ENCODE peak calls at places on chromosomes 1 and 21, in four cellular contexts. L is psoas muscle, W is WTC11, N is OCI-LY7. Z is an unnamed sample.

GRCh38 chr1:100893718-100894117 is 924 bp downstream of the EXTL2 start:
- DNase-seq in L (no peak), W (no peak), N (no peak), Z (no peak)

GRCh38 chr21:45169001-45169400 is 94.6 kb downstream of the ADARB1 start:
- DNase-seq in L (no peak), W (no peak), N (no peak), Z (no peak)

GRCh38 chr1:26530898-26531598 is 1.5 kb downstream of the RPS6KA1 start:
- DNase-seq in L (no peak), W (peak), N (peak), Z (no peak)

GRCh38 chr1:67464741-67465140 is 34.5 kb upstream of the SERBP1 start:
- DNase-seq in L (no peak), W (no peak), N (no peak), Z (no peak)

GRCh38 chr1:155871390-155871789 is 12.0 kb downstream of the SYT11 start:
- DNase-seq in L (no peak), W (no peak), N (no peak), Z (no peak)

GRCh38 chr1:200925821-200926220 is 31.1 kb downstream of the INAVA start:
- DNase-seq in L (no peak), W (no peak), N (no peak), Z (peak)

GRCh38 chr21:27779604-27780003 is 812.7 kb upstream of the ADAMTS5 start:
- DNase-seq in L (no peak), W (no peak), N (no peak), Z (no peak)

GRCh38 chr1:15966081-15966955 is 9.6 kb downstream of the ZBTB17 start:
- DNase-seq in L (peak), W (no peak), N (peak), Z (peak)

GRCh38 chr1:8061673-8062386 is 35.7 kb upstream of the ERRFI1 start:
- DNase-seq in L (no peak), W (no peak), N (no peak), Z (no peak)

GRCh38 chr1:156165083-156165482 is 11.7 kb downstream of the SEMA4A start:
- DNase-seq in L (no peak), W (no peak), N (no peak), Z (no peak)

GRCh38 chr1:64215576-64215975 is 12.2 kb downstream of the UBE2U start:
- DNase-seq in L (no peak), W (no peak), N (no peak), Z (no peak)

GRCh38 chr1:27307851-27308598 is 13.9 kb upstream of the TMEM222 start:
- DNase-seq in L (no peak), W (no peak), N (no peak), Z (no peak)

GRCh38 chr21:43193088-43193650 is 24.4 kb downstream of the CRYAA start:
- DNase-seq in L (no peak), W (no peak), N (no peak), Z (no peak)

GRCh38 chr1:10514490-10515235 is 39.9 kb downstream of the PEX14 start:
- DNase-seq in L (no peak), W (no peak), N (no peak), Z (no peak)
- TF ChIP-seq CTCF in L (peak), W (no peak), N (peak), Z (peak)

DNA sequence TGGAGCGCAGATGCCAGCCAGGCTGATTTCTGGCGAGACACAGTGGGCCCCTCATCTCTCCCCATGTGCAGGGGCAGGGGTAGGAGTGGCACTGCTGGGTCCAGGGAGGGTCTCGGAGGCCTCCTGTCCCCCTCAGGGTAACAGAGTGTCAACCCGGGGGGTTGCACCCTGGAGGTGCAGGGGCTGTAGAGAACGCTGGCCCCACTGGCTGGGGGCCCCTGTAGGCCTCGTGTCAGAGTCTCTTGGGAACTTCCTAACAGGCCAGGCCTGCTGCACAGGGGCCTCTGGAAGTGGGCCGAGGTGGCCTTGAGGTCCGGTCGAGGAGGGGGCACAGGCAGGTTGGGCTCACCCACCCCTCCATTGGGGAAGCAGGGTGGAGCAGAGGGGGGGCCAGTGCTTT is 38.9 kb upstream of the AJAP1 start:
- DNase-seq in L (no peak), W (no peak), N (no peak), Z (no peak)
- TF ChIP-seq CTCF in L (no peak), W (no peak), N (no peak), Z (no peak)

GRCh38 chr1:3247521-3248031 is 178.6 kb downstream of the PRDM16 start:
- DNase-seq in L (no peak), W (peak), N (no peak), Z (no peak)
- TF ChIP-seq CTCF in L (no peak), W (no peak), N (no peak), Z (no peak)

GRCh38 chr1:227942021-227942715 is 5.6 kb downstream of the WNT9A start:
- DNase-seq in L (no peak), W (no peak), N (no peak), Z (no peak)
- TF ChIP-seq CTCF in L (no peak), W (no peak), N (no peak), Z (no peak)

GRCh38 chr1:36134805-36135339 is 9.8 kb upstream of the COL8A2 start:
- DNase-seq in L (peak), W (peak), N (peak), Z (peak)
- TF ChIP-seq CTCF in L (peak), W (peak), N (peak), Z (peak)

DNA sequence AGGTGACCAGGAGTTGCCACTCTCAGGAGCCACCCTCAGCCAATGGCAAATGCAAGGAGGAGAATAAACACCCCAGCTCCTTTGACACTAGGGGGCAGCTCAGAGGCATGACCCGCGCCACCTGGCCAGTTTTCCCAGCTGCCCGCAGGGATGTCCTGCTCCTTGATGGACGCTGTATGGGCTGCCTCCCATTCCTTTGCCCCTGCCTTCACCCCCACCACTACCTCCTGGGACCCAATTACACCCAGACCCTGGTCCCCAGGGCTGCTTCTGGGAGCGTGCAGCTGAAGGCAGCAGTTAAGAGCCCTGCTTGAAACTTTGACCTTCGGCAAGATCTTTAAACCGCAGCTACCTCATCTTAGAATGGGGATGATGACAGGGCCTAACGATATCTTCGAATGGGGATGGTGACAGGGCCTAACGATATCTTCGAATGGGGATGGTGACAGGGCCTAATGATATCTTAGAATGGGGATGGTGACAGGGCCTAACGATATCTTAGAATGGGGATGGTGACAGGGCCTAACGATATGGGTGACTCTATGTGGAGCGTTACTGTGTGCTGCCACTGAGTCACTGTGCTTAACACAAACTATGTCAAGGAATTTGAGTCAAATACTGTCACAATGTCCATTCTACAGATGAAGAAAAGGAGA is 163.0 kb upstream of the KAZN start:
- DNase-seq in L (no peak), W (peak), N (no peak), Z (no peak)
- TF ChIP-seq CTCF in L (no peak), W (peak), N (peak), Z (no peak)

DNA sequence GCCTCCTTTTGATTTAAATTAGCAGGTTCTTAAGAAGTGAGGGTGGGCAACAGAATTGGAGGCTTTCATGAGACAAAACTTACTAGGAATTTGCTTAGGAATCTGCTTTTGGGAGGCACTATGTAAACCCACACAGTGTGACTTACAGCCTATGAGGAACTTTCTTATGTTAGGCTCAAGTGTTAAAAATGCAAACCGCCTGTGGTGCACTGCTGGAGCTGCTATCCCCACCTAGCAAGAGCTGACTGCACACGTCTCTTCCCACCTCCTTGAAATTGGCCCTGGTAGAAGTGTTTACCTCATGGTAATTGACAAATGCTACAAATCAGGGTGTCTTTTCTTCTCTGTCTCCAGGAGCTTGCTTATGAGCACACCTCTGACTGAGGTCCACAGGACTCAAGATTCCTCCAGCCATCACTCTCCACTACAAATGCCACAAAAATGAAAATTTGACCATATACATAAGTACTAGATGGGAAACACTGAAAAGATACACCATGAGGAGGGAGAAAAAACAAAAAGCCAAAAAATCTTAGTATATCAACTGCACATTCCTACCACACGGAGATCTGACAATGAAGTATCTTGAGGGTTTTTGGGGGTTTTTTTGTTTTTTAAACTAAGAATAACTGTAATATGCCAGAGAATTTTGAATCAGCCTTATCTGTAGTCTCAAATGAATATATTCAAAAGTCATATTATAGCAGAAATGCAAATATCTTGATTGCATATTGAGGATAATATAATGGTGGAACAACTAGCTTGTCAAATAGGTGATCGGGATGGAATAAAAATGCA is 18.2 kb upstream of the NPL start:
- DNase-seq in L (no peak), W (no peak), N (no peak), Z (no peak)
- TF ChIP-seq CTCF in L (peak), W (no peak), N (no peak), Z (no peak)

GRCh38 chr1:53182111-53182593 is 14.5 kb upstream of the CPT2 start:
- DNase-seq in L (peak), W (peak), N (peak), Z (peak)

GRCh38 chr1:53183277-53183990 is 13.2 kb upstream of the CPT2 start:
- DNase-seq in L (peak), W (no peak), N (no peak), Z (no peak)

GRCh38 chr1:53182688-53183276 is 13.8 kb upstream of the CPT2 start:
- DNase-seq in L (no peak), W (no peak), N (no peak), Z (no peak)

GRCh38 chr1:53180951-53181350 is 15.7 kb upstream of the CPT2 start:
- DNase-seq in L (no peak), W (no peak), N (no peak), Z (no peak)

DNA sequence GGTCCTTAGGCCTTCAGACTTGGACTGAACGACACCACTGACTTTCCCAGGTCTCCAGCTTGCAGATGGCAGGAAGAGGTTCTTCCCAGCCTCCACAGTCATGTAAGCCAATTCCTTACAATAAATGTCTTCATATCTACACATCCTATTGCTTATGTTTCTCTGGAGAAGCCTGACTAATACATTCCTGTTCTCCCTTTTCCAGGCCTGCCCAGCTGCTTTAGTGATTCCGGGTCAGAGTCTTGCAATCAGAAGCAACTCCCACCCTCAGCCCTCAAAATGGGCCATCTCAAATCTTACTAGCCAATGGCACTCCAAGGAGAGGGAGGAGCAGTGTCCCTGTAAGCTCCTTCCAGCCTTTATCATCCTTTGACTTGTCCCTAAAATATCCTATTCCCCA is 16.4 kb upstream of the CPT2 start:
- DNase-seq in L (no peak), W (no peak), N (no peak), Z (no peak)
- TF ChIP-seq CTCF in L (no peak), W (no peak), N (no peak), Z (no peak)

DNA sequence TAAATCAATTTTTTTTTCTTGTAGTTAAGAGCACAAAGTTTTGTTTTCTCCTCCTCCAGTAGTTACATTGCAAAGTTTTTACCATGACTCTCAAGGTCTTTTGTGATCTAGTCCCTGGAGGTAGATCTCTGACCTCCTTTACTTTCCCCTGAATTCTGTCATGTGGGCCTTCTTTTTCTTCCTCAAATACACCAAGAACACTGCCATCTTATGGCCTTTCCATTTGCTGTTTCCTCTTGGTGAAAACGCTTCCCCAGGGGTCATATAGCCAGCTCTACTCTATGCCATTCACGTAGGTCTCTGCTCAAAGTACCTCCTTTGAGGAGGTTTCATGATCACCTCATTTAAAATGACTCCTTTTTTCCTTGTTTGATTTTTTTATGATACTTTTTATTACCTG is 2.7 kb downstream of the DDX20 start:
- DNase-seq in L (no peak), W (no peak), N (peak), Z (no peak)
- TF ChIP-seq CTCF in L (no peak), W (no peak), N (peak), Z (no peak)

DNA sequence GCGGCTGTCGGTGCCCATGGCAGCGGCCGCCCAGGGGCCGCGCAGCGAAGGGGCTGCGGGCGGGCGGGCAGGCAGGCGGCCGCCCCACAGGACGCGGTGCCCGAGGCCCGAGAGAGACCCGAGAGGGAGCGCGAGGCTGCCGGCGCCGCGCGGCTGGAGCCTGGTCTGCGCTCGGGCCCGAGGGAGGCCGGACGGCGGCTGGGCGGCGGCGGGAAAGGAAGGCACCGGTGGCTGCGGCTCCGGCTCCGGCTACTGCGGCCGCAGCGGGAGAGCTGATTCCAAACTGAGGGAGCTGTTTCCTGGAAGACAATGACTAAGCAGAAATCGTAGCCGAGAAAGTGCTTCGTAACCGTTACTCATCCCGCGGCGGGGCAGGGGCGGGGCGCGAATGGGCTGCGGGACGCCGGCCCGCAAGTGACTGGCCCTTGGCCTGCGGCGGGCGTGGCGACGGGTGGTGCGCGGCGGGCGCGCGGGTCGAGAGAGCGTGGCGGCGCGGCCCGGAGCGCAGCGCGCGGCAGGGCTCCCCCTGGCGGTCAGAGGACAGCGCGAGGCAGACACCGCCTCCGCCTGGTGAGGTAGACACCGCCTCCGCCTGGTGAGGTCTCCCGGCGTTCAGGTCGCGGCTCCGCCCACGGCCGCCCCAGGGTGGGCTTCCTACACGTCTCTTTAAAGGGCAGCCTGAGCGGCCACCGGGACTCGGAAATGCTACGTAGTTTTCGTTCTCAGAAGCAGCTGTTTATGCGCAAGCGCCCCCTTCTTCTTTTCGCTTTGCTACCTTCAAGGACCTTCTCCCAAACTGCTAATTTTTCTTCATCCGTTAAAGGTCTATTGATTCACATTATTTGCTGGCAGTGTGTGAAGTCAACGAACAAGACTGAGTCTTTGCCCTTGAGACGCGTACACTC is at the start of gene GCLM:
- DNase-seq in L (peak), W (peak), N (peak), Z (peak)
- TF ChIP-seq CTCF in L (peak), W (peak), N (peak), Z (peak)